ENCODE peak calls at places on chromosomes 6 and 20, in ten cellular contexts. Z is psoas muscle, Y is RWPE1, O is tibial artery, N is endothelial cell, X is GM13977, H is HFFc6, E is heart right ventricle, R is cardiac fibroblast, J is ovary. P is an unnamed sample.

GRCh38 chr6:122426597-122426996 is 27.1 kb downstream of the HSF2 start:
- DNase-seq in Y (no peak), Z (no peak), N (no peak), R (no peak), E (no peak), H (no peak), O (no peak), J (no peak), X (no peak), P (no peak)

GRCh38 chr6:159842035-159842434 is 42.0 kb downstream of the PNLDC1 start:
- DNase-seq in R (peak), H (peak), Z (no peak), J (no peak), N (no peak), E (no peak), Y (no peak), X (no peak), O (no peak), P (no peak)

GRCh38 chr6:10276106-10276505 is 138.8 kb downstream of the TFAP2A start:
- DNase-seq in N (no peak), R (peak), O (no peak), E (no peak), Z (no peak), Y (no peak), X (no peak), H (peak), J (no peak), P (no peak)

GRCh38 chr6:161163466-161164181 is 110.2 kb downstream of the AGPAT4 start:
- DNase-seq in X (no peak), O (no peak), R (no peak), J (no peak), Z (no peak), H (no peak), Y (no peak), E (no peak), N (no peak), P (no peak)

GRCh38 chr20:58237318-58238182 is 9.1 kb upstream of the ANKRD60 start:
- DNase-seq in N (no peak), H (peak), X (no peak), O (no peak), R (peak), E (no peak), J (no peak), Y (no peak), Z (no peak), P (no peak)

GRCh38 chr6:39053016-39053595 is 4.5 kb downstream of the GLP1R start:
- DNase-seq in X (no peak), H (no peak), Z (no peak), E (no peak), N (no peak), R (no peak), J (no peak), O (no peak), Y (no peak), P (no peak)

GRCh38 chr6:134026597-134026996 is 25.8 kb downstream of the SLC2A12 start:
- DNase-seq in O (no peak), H (no peak), N (no peak), X (no peak), J (no peak), Y (peak), Z (no peak), E (no peak), R (peak), P (no peak)

GRCh38 chr6:75244063-75244575 is 518 bp upstream of the COX7A2 start:
- DNase-seq in Y (no peak), R (no peak), Z (no peak), H (no peak), N (no peak), O (no peak), E (no peak), X (no peak), J (no peak), P (no peak)

GRCh38 chr6:85484941-85485340 is 35.1 kb downstream of the NT5E start:
- DNase-seq in X (no peak), E (no peak), O (no peak), Y (no peak), R (no peak), Z (no peak), J (no peak), N (no peak), H (no peak), P (no peak)

GRCh38 chr6:149852180-149852579 is 12.0 kb downstream of the LRP11 start:
- DNase-seq in H (no peak), Y (no peak), Z (peak), J (no peak), N (no peak), O (no peak), R (peak), E (no peak), X (no peak), P (no peak)

GRCh38 chr20:34268851-34269668 is 27.8 kb downstream of the ASIP start:
- DNase-seq in R (peak), O (no peak), N (peak), H (no peak), X (peak), J (peak), E (peak), Y (no peak), Z (no peak), P (peak)
- TF ChIP-seq CTCF in R (no peak), O (no peak), N (no peak), H (no peak), X (peak), J (no peak), E (no peak), Y (no peak), Z (no peak), P (no peak)

GRCh38 chr6:44494011-44494501 is 106.5 kb downstream of the CDC5L start:
- DNase-seq in R (peak), J (no peak), H (peak), Y (peak), E (no peak), O (no peak), Z (no peak), N (no peak), X (no peak), P (no peak)
- TF ChIP-seq CTCF in R (peak), J (no peak), H (peak), Y (no peak), E (peak), O (no peak), Z (peak), N (no peak), X (no peak), P (no peak)

GRCh38 chr20:31844737-31845299 is 586 bp downstream of the FOXS1 start:
- DNase-seq in O (no peak), E (no peak), N (no peak), R (no peak), X (no peak), Z (no peak), J (no peak), Y (no peak), H (no peak), P (no peak)

GRCh38 chr20:31848088-31848999 is 2.9 kb upstream of the FOXS1 start:
- DNase-seq in X (no peak), E (no peak), H (no peak), Z (no peak), Y (no peak), J (no peak), N (no peak), O (no peak), R (no peak), P (no peak)

GRCh38 chr20:31849306-31849930 is 4.0 kb upstream of the FOXS1 start:
- DNase-seq in O (no peak), H (no peak), R (no peak), Y (no peak), X (no peak), E (no peak), J (no peak), N (no peak), Z (no peak), P (no peak)

GRCh38 chr20:31845300-31845863 is at the start of gene FOXS1:
- DNase-seq in N (no peak), Y (no peak), H (no peak), J (peak), X (no peak), R (peak), E (peak), Z (peak), O (peak), P (no peak)

GRCh38 chr20:31846793-31847138 is 1.4 kb upstream of the FOXS1 start:
- DNase-seq in Y (no peak), E (no peak), O (no peak), N (no peak), X (no peak), J (no peak), Z (no peak), H (no peak), R (no peak), P (no peak)
- TF ChIP-seq CTCF in Y (peak), E (no peak), O (no peak), N (peak), X (no peak), J (no peak), Z (peak), H (peak), R (no peak), P (peak)

DNA sequence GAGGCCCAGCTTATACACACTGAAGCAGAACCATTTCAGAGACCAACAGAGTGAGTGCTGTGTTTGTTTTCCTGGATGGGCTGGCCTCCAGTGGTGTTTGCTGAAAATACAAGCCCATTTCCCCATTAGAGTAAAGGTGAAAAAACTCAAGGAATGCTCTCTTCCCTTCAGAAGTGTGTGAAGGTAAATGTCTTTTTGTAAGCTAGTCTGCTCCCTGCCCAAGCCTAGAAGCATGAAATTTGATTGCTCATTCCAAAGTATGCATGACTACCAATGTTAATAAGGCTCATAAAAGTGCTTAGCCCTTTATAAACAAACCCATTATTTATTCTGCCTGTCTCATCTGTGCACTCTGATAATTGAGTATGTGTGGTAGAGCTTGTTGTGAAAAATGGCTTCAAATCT is 59.1 kb downstream of the ADGRF1 start:
- DNase-seq in J (no peak), Z (no peak), N (no peak), X (no peak), O (no peak), Y (peak), H (peak), R (peak), E (no peak), P (no peak)
- TF ChIP-seq CTCF in J (no peak), Z (no peak), N (no peak), X (no peak), O (no peak), Y (no peak), H (no peak), R (no peak), E (no peak), P (no peak)

DNA sequence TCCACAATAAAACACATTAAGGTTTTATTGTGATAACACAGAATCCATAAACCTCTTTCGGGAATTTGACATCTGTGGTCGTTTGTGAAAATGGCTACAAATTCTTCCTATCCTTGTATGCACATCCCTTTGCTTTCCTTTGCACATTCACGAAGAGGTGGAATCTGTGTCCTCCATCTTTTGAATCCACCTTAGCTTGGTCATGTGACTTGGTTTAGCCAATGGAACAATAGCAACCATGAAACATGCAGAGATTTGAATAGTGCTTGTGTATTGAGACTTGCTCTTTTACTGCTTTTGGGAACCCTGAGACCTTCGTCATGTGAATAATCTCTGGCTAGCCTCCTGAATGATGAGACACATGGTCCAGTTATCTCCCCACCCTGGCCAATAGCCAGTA is 49.7 kb upstream of the NOP56 start:
- DNase-seq in Z (no peak), N (no peak), X (no peak), O (no peak), H (no peak), Y (peak), J (no peak), E (no peak), R (no peak), P (no peak)
- TF ChIP-seq CTCF in Z (no peak), N (no peak), X (no peak), O (no peak), H (no peak), Y (no peak), J (no peak), E (no peak), R (no peak), P (no peak)

GRCh38 chr6:1337791-1338190 is 25.9 kb downstream of the FOXQ1 start:
- DNase-seq in E (no peak), X (no peak), R (no peak), N (no peak), Z (no peak), H (peak), Y (no peak), J (no peak), O (no peak), P (no peak)

GRCh38 chr6:1335367-1336037 is 23.6 kb downstream of the FOXQ1 start:
- DNase-seq in R (peak), X (no peak), O (no peak), H (peak), E (peak), Z (peak), J (no peak), N (peak), Y (peak), P (no peak)

GRCh38 chr6:1334725-1335124 is 22.8 kb downstream of the FOXQ1 start:
- DNase-seq in X (no peak), Z (no peak), H (no peak), E (no peak), O (no peak), R (no peak), N (no peak), J (no peak), Y (no peak), P (no peak)

DNA sequence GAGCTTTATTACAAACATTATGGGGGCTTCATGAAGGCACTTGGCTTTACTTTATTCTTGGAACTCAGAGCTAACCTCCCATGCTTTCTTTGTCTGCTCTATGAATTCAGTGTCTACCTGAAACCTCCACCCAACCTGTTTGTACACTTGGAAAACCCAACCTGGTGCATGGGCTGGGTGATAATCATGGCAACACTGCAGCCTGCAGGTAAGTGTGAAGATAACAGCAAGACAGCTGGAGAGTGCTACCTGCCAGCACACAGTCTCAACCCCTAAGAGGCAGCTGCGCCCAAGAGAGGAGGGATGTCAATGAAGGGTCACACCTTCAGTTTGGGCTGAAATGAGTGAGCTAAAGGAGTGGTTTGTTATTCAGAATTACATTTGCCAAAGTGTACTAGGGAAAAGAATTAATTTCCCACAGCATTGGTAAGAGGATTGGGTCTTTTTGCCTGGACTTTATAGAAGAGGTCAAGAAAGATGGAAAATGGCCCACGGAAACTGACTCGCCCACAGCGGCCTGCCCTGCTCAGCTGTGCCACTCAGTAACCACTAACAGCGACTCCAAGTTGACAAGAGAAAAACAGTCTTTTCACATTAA is 24.4 kb downstream of the FOXQ1 start:
- DNase-seq in Y (peak), J (no peak), Z (no peak), O (no peak), N (peak), R (no peak), X (no peak), H (no peak), E (no peak), P (no peak)
- TF ChIP-seq CTCF in Y (peak), J (no peak), Z (no peak), O (no peak), N (peak), R (no peak), X (peak), H (peak), E (no peak), P (no peak)

GRCh38 chr6:158597565-158597964 is 37.7 kb downstream of the TMEM181 start:
- DNase-seq in H (no peak), O (no peak), Z (no peak), R (no peak), X (no peak), N (no peak), J (no peak), Y (no peak), E (no peak), P (no peak)

GRCh38 chr6:158593670-158594069 is 33.8 kb downstream of the TMEM181 start:
- DNase-seq in Z (no peak), H (no peak), J (no peak), R (no peak), Y (no peak), N (no peak), O (no peak), E (no peak), X (no peak), P (no peak)

GRCh38 chr6:158591134-158591809 is 31.4 kb downstream of the TMEM181 start:
- DNase-seq in J (no peak), N (no peak), R (no peak), X (no peak), Z (no peak), Y (no peak), H (no peak), E (no peak), O (no peak), P (no peak)

GRCh38 chr6:158596861-158597260 is 37.0 kb downstream of the TMEM181 start:
- DNase-seq in J (no peak), R (no peak), H (no peak), Y (no peak), N (no peak), Z (no peak), E (no peak), O (no peak), X (no peak), P (no peak)

DNA sequence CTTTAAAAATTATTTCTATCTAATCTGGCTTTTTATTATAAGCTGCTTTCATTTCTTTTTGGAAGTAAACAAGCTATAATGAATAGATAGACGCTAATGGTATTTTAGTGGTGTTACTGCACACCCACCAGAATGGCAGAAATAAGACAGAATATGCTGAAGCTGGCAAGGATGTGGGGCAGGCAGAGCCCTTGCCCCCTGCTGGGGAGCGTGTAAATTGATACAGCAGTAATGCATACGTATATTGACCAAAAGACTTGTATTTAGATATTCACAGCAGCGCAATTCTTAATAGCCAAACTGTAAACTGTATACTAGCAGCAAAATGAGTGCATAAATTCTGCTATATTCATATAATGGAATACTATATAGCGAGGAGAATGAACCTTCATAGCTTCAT is 35.3 kb downstream of the TMEM181 start:
- DNase-seq in Z (no peak), N (peak), Y (peak), R (peak), H (no peak), X (no peak), O (no peak), J (no peak), E (no peak), P (no peak)
- TF ChIP-seq CTCF in Z (no peak), N (peak), Y (no peak), R (peak), H (peak), X (no peak), O (no peak), J (no peak), E (peak), P (peak)

GRCh38 chr6:139109558-139109957 is 25.3 kb upstream of the HECA start:
- DNase-seq in E (peak), H (peak), O (no peak), Z (no peak), J (no peak), N (peak), Y (no peak), R (peak), X (no peak), P (no peak)
- TF ChIP-seq CTCF in E (peak), H (peak), O (no peak), Z (peak), J (no peak), N (no peak), Y (no peak), R (peak), X (peak), P (no peak)

DNA sequence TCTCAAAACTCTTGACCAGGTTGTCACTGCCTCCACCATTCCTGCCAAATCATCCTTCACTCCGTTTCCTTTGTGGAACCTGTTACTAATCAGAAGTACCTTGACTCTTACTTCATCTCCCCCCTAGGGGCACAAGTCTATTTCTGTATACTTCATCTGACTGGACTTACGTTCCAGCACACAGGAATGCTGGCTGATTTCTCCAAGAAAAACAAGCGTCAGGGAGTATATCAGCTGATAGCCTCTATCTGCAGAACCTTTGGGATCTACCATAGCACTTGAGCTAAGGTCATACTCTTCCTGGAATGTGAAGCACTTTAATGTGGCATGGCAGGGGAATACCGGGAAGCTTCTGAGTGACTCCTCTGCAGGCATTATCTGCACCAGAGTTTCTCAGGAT is 178.1 kb upstream of the MOCS1 start:
- DNase-seq in O (no peak), N (no peak), J (no peak), E (no peak), X (no peak), Y (no peak), Z (no peak), R (no peak), H (no peak), P (no peak)
- TF ChIP-seq CTCF in O (no peak), N (no peak), J (no peak), E (no peak), X (no peak), Y (no peak), Z (no peak), R (no peak), H (no peak), P (no peak)

GRCh38 chr6:101395345-101395744 is 1.8 kb downstream of the GRIK2 start:
- DNase-seq in X (no peak), O (no peak), Y (no peak), R (no peak), Z (no peak), H (peak), J (no peak), E (no peak), N (no peak), P (no peak)
- TF ChIP-seq CTCF in X (no peak), O (no peak), Y (peak), R (peak), Z (no peak), H (peak), J (no peak), E (peak), N (no peak), P (no peak)